ENCODE peak calls at places on chromosomes 5 and 9, in six cellular contexts. One of them, this sample, is unnamed.

GRCh38 chr5:89968870-89969472 is 440.6 kb downstream of the CETN3 start:
- DNase-seq in stimulated activated CD4-positive, alpha-beta T cell treated with anti-CD3 and anti-CD28 coated beads, Interleukin-2, amount 100 ng/mL, for 48 hours: no peak
- DNase-seq in HCT116: no peak
- DNase-seq in DMS 273 treated with DMSO at 0.1 percent for 48 hours: no peak
- DNase-seq in hepatic stellate cell: no peak
- DNase-seq in HAP-1: no peak
- DNase-seq in this sample: no peak

GRCh38 chr5:1065143-1065750 is 46.6 kb downstream of the SLC12A7 start:
- DNase-seq in stimulated activated CD4-positive, alpha-beta T cell treated with anti-CD3 and anti-CD28 coated beads, Interleukin-2, amount 100 ng/mL, for 48 hours: no peak
- DNase-seq in HCT116: no peak
- DNase-seq in DMS 273 treated with DMSO at 0.1 percent for 48 hours: no peak
- DNase-seq in hepatic stellate cell: no peak
- DNase-seq in HAP-1: no peak
- DNase-seq in this sample: no peak

GRCh38 chr9:124735121-124735520 is 36.0 kb downstream of the NR6A1 start:
- DNase-seq in stimulated activated CD4-positive, alpha-beta T cell treated with anti-CD3 and anti-CD28 coated beads, Interleukin-2, amount 100 ng/mL, for 48 hours: no peak
- DNase-seq in HCT116: peak
- DNase-seq in DMS 273 treated with DMSO at 0.1 percent for 48 hours: no peak
- DNase-seq in hepatic stellate cell: peak
- DNase-seq in HAP-1: peak
- DNase-seq in this sample: no peak

GRCh38 chr9:22008662-22009562 is at the start of gene CDKN2B:
- DNase-seq in stimulated activated CD4-positive, alpha-beta T cell treated with anti-CD3 and anti-CD28 coated beads, Interleukin-2, amount 100 ng/mL, for 48 hours: peak
- DNase-seq in HCT116: peak
- DNase-seq in DMS 273 treated with DMSO at 0.1 percent for 48 hours: peak
- DNase-seq in hepatic stellate cell: peak
- DNase-seq in HAP-1: peak
- DNase-seq in this sample: peak

GRCh38 chr5:150410524-150411244 is 2.0 kb downstream of the CD74 start:
- DNase-seq in stimulated activated CD4-positive, alpha-beta T cell treated with anti-CD3 and anti-CD28 coated beads, Interleukin-2, amount 100 ng/mL, for 48 hours: no peak
- DNase-seq in HCT116: peak
- DNase-seq in DMS 273 treated with DMSO at 0.1 percent for 48 hours: peak
- DNase-seq in hepatic stellate cell: peak
- DNase-seq in HAP-1: peak
- DNase-seq in this sample: peak

GRCh38 chr5:150144211-150144801 is 11.3 kb downstream of the PDGFRB start:
- DNase-seq in stimulated activated CD4-positive, alpha-beta T cell treated with anti-CD3 and anti-CD28 coated beads, Interleukin-2, amount 100 ng/mL, for 48 hours: no peak
- DNase-seq in HCT116: no peak
- DNase-seq in DMS 273 treated with DMSO at 0.1 percent for 48 hours: no peak
- DNase-seq in hepatic stellate cell: peak
- DNase-seq in HAP-1: no peak
- DNase-seq in this sample: no peak

GRCh38 chr5:178234121-178234752 is 1.6 kb upstream of the PHYKPL start:
- DNase-seq in stimulated activated CD4-positive, alpha-beta T cell treated with anti-CD3 and anti-CD28 coated beads, Interleukin-2, amount 100 ng/mL, for 48 hours: no peak
- DNase-seq in HCT116: no peak
- DNase-seq in DMS 273 treated with DMSO at 0.1 percent for 48 hours: no peak
- DNase-seq in hepatic stellate cell: no peak
- DNase-seq in HAP-1: no peak
- DNase-seq in this sample: no peak

GRCh38 chr5:39137391-39138181 is 63.4 kb upstream of the RICTOR start:
- DNase-seq in stimulated activated CD4-positive, alpha-beta T cell treated with anti-CD3 and anti-CD28 coated beads, Interleukin-2, amount 100 ng/mL, for 48 hours: no peak
- DNase-seq in HCT116: peak
- DNase-seq in DMS 273 treated with DMSO at 0.1 percent for 48 hours: no peak
- DNase-seq in hepatic stellate cell: no peak
- DNase-seq in HAP-1: no peak
- DNase-seq in this sample: no peak

This sample was measured in NCI-H524.